ENCODE peak calls at places on chromosome 6, in nine cellular contexts. One of them, this sample, is unnamed.
A peak's percentile ranks its signal among the peaks of the same experiment; 100 is the strongest.

GRCh38 chr6:123838612-123839279 is 35.1 kb downstream of the NKAIN2 start:
- DNase-seq in cardiac fibroblast: no peak
- DNase-seq in left ventricle myocardium inferior: no peak
- DNase-seq in astrocyte of the spinal cord: no peak
- DNase-seq in EL: no peak
- DNase-seq in NCI-H69: peak; percentile 94
- DNase-seq in A172: no peak
- DNase-seq in fibroblast of the aortic adventitia: no peak
- DNase-seq in NCI-H748 treated with DMSO at 0.1 percent for 48 hours: peak; percentile 82
- DNase-seq in this sample: no peak

GRCh38 chr6:108627692-108628565 is 67.2 kb downstream of the FOXO3 start:
- DNase-seq in astrocyte of the spinal cord: peak; percentile 71
- DNase-seq in EL: peak; percentile 68
- DNase-seq in cardiac fibroblast: peak; percentile 50
- DNase-seq in left ventricle myocardium inferior: no peak
- DNase-seq in NCI-H748 treated with DMSO at 0.1 percent for 48 hours: no peak
- DNase-seq in A172: no peak
- DNase-seq in fibroblast of the aortic adventitia: peak; percentile 28
- DNase-seq in NCI-H69: peak; percentile 78
- DNase-seq in this sample: no peak

GRCh38 chr6:111664565-111665039 is 58.9 kb upstream of the TRAF3IP2 start:
- DNase-seq in NCI-H748 treated with DMSO at 0.1 percent for 48 hours: no peak
- DNase-seq in EL: no peak
- DNase-seq in left ventricle myocardium inferior: no peak
- DNase-seq in astrocyte of the spinal cord: no peak
- DNase-seq in NCI-H69: no peak
- DNase-seq in fibroblast of the aortic adventitia: peak; percentile 61
- DNase-seq in cardiac fibroblast: no peak
- DNase-seq in A172: no peak
- DNase-seq in this sample: no peak

GRCh38 chr6:167744681-167745659 is 81.7 kb upstream of the AFDN start:
- DNase-seq in NCI-H69: no peak
- DNase-seq in left ventricle myocardium inferior: no peak
- DNase-seq in NCI-H748 treated with DMSO at 0.1 percent for 48 hours: no peak
- DNase-seq in cardiac fibroblast: no peak
- DNase-seq in A172: no peak
- DNase-seq in fibroblast of the aortic adventitia: no peak
- DNase-seq in astrocyte of the spinal cord: no peak
- DNase-seq in EL: no peak
- DNase-seq in this sample: no peak

GRCh38 chr6:168156742-168157265 is 77.8 kb upstream of the FRMD1 start:
- DNase-seq in EL: no peak
- DNase-seq in A172: no peak
- DNase-seq in astrocyte of the spinal cord: no peak
- DNase-seq in fibroblast of the aortic adventitia: peak; percentile 4
- DNase-seq in left ventricle myocardium inferior: no peak
- DNase-seq in cardiac fibroblast: no peak
- DNase-seq in NCI-H69: no peak
- DNase-seq in NCI-H748 treated with DMSO at 0.1 percent for 48 hours: no peak
- DNase-seq in this sample: no peak

GRCh38 chr6:82277686-82278085 is 30.1 kb upstream of the IBTK start:
- DNase-seq in astrocyte of the spinal cord: no peak
- DNase-seq in left ventricle myocardium inferior: no peak
- DNase-seq in fibroblast of the aortic adventitia: peak; percentile 11
- DNase-seq in cardiac fibroblast: no peak
- DNase-seq in NCI-H748 treated with DMSO at 0.1 percent for 48 hours: no peak
- DNase-seq in EL: no peak
- DNase-seq in NCI-H69: no peak
- DNase-seq in A172: no peak
- DNase-seq in this sample: no peak

GRCh38 chr6:137277971-137278602 is 58.9 kb upstream of the IFNGR1 start:
- DNase-seq in EL: peak; percentile 92
- DNase-seq in astrocyte of the spinal cord: peak; percentile 65
- DNase-seq in NCI-H69: peak; percentile 59
- DNase-seq in A172: peak; percentile 73
- DNase-seq in left ventricle myocardium inferior: no peak
- DNase-seq in NCI-H748 treated with DMSO at 0.1 percent for 48 hours: no peak
- DNase-seq in cardiac fibroblast: peak; percentile 45
- DNase-seq in fibroblast of the aortic adventitia: peak; percentile 62
- DNase-seq in this sample: no peak

GRCh38 chr6:11732036-11732545 is 46.5 kb downstream of the ADTRP start:
- DNase-seq in astrocyte of the spinal cord: peak; percentile 68
- DNase-seq in left ventricle myocardium inferior: peak; percentile 51
- DNase-seq in NCI-H748 treated with DMSO at 0.1 percent for 48 hours: no peak
- DNase-seq in cardiac fibroblast: peak; percentile 67
- DNase-seq in A172: no peak
- DNase-seq in EL: peak; percentile 23
- DNase-seq in fibroblast of the aortic adventitia: peak; percentile 93
- DNase-seq in NCI-H69: no peak
- DNase-seq in this sample: peak; percentile 85

GRCh38 chr6:137868721-137869631 is 1.9 kb downstream of the TNFAIP3 start:
- DNase-seq in EL: no peak
- DNase-seq in left ventricle myocardium inferior: no peak
- DNase-seq in fibroblast of the aortic adventitia: no peak
- DNase-seq in astrocyte of the spinal cord: no peak
- DNase-seq in A172: no peak
- DNase-seq in cardiac fibroblast: no peak
- DNase-seq in NCI-H69: no peak
- DNase-seq in NCI-H748 treated with DMSO at 0.1 percent for 48 hours: no peak
- DNase-seq in this sample: no peak

GRCh38 chr6:74087898-74088297 is 391.9 kb downstream of the CD109 start:
- DNase-seq in left ventricle myocardium inferior: no peak
- DNase-seq in cardiac fibroblast: peak; percentile 35
- DNase-seq in astrocyte of the spinal cord: peak; percentile 31
- DNase-seq in EL: no peak
- DNase-seq in A172: no peak
- DNase-seq in NCI-H748 treated with DMSO at 0.1 percent for 48 hours: no peak
- DNase-seq in NCI-H69: no peak
- DNase-seq in fibroblast of the aortic adventitia: peak; percentile 44
- DNase-seq in this sample: no peak

GRCh38 chr6:3366596-3367413 is 90.0 kb downstream of the SLC22A23 start:
- DNase-seq in NCI-H748 treated with DMSO at 0.1 percent for 48 hours: no peak
- DNase-seq in astrocyte of the spinal cord: no peak
- DNase-seq in NCI-H69: peak; percentile 81
- DNase-seq in A172: no peak
- DNase-seq in left ventricle myocardium inferior: no peak
- DNase-seq in EL: no peak
- DNase-seq in cardiac fibroblast: no peak
- DNase-seq in fibroblast of the aortic adventitia: no peak
- DNase-seq in this sample: no peak

GRCh38 chr6:130949553-130949952 is 113.5 kb downstream of the EPB41L2 start:
- DNase-seq in astrocyte of the spinal cord: no peak
- DNase-seq in NCI-H69: no peak
- DNase-seq in EL: no peak
- DNase-seq in cardiac fibroblast: no peak
- DNase-seq in NCI-H748 treated with DMSO at 0.1 percent for 48 hours: no peak
- DNase-seq in A172: no peak
- DNase-seq in fibroblast of the aortic adventitia: no peak
- DNase-seq in left ventricle myocardium inferior: no peak
- DNase-seq in this sample: no peak

GRCh38 chr6:13249817-13250216 is 78.5 kb downstream of the TBC1D7 start:
- DNase-seq in A172: no peak
- DNase-seq in NCI-H69: no peak
- DNase-seq in EL: no peak
- DNase-seq in NCI-H748 treated with DMSO at 0.1 percent for 48 hours: no peak
- DNase-seq in left ventricle myocardium inferior: no peak
- DNase-seq in fibroblast of the aortic adventitia: no peak
- DNase-seq in cardiac fibroblast: no peak
- DNase-seq in astrocyte of the spinal cord: no peak
- DNase-seq in this sample: no peak

GRCh38 chr6:68732423-68732822 is 97.3 kb downstream of the ADGRB3 start:
- DNase-seq in NCI-H748 treated with DMSO at 0.1 percent for 48 hours: no peak
- DNase-seq in NCI-H69: no peak
- DNase-seq in cardiac fibroblast: no peak
- DNase-seq in astrocyte of the spinal cord: no peak
- DNase-seq in fibroblast of the aortic adventitia: no peak
- DNase-seq in EL: no peak
- DNase-seq in left ventricle myocardium inferior: no peak
- DNase-seq in A172: no peak
- DNase-seq in this sample: no peak

GRCh38 chr6:166853371-166854325 is 102.7 kb downstream of the RNASET2 start:
- DNase-seq in NCI-H748 treated with DMSO at 0.1 percent for 48 hours: no peak
- DNase-seq in EL: no peak
- DNase-seq in A172: no peak
- DNase-seq in astrocyte of the spinal cord: no peak
- DNase-seq in cardiac fibroblast: no peak
- DNase-seq in NCI-H69: peak; percentile 3
- DNase-seq in fibroblast of the aortic adventitia: no peak
- DNase-seq in left ventricle myocardium inferior: no peak
- DNase-seq in this sample: no peak

GRCh38 chr6:98639236-98639635 is 195.1 kb upstream of the POU3F2 start:
- DNase-seq in A172: no peak
- DNase-seq in EL: no peak
- DNase-seq in NCI-H69: no peak
- DNase-seq in left ventricle myocardium inferior: no peak
- DNase-seq in cardiac fibroblast: no peak
- DNase-seq in fibroblast of the aortic adventitia: no peak
- DNase-seq in NCI-H748 treated with DMSO at 0.1 percent for 48 hours: no peak
- DNase-seq in astrocyte of the spinal cord: no peak
- DNase-seq in this sample: no peak

GRCh38 chr6:41522780-41523548 is 23.2 kb upstream of the FOXP4 start:
- DNase-seq in NCI-H748 treated with DMSO at 0.1 percent for 48 hours: no peak
- DNase-seq in left ventricle myocardium inferior: no peak
- DNase-seq in astrocyte of the spinal cord: no peak
- DNase-seq in NCI-H69: peak; percentile 92
- DNase-seq in cardiac fibroblast: no peak
- DNase-seq in EL: no peak
- DNase-seq in fibroblast of the aortic adventitia: no peak
- DNase-seq in A172: no peak
- DNase-seq in this sample: no peak

GRCh38 chr6:2505624-2506023 is 245.1 kb downstream of the MYLK4 start:
- DNase-seq in A172: no peak
- DNase-seq in astrocyte of the spinal cord: no peak
- DNase-seq in fibroblast of the aortic adventitia: no peak
- DNase-seq in left ventricle myocardium inferior: no peak
- DNase-seq in NCI-H69: peak; percentile 31
- DNase-seq in cardiac fibroblast: no peak
- DNase-seq in NCI-H748 treated with DMSO at 0.1 percent for 48 hours: peak; percentile 38
- DNase-seq in EL: no peak
- DNase-seq in this sample: no peak

GRCh38 chr6:134477991-134478635 is 160.2 kb upstream of the SGK1 start:
- DNase-seq in EL: no peak
- DNase-seq in cardiac fibroblast: no peak
- DNase-seq in left ventricle myocardium inferior: no peak
- DNase-seq in A172: no peak
- DNase-seq in NCI-H69: no peak
- DNase-seq in astrocyte of the spinal cord: peak; percentile 66
- DNase-seq in NCI-H748 treated with DMSO at 0.1 percent for 48 hours: no peak
- DNase-seq in fibroblast of the aortic adventitia: peak; percentile 68
- DNase-seq in this sample: no peak

GRCh38 chr6:149897015-149897697 is 757 bp downstream of the RAET1E start:
- DNase-seq in astrocyte of the spinal cord: peak; percentile 88
- DNase-seq in NCI-H748 treated with DMSO at 0.1 percent for 48 hours: no peak
- DNase-seq in fibroblast of the aortic adventitia: peak; percentile 98
- DNase-seq in left ventricle myocardium inferior: peak; percentile 83
- DNase-seq in EL: peak; percentile 93
- DNase-seq in NCI-H69: no peak
- DNase-seq in A172: peak; percentile 85
- DNase-seq in cardiac fibroblast: peak; percentile 96
- DNase-seq in this sample: peak; percentile 87

GRCh38 chr6:30067460-30068139 is 602 bp downstream of the PPP1R11 start:
- DNase-seq in NCI-H748 treated with DMSO at 0.1 percent for 48 hours: peak; percentile 91
- DNase-seq in left ventricle myocardium inferior: no peak
- DNase-seq in A172: no peak
- DNase-seq in fibroblast of the aortic adventitia: no peak
- DNase-seq in cardiac fibroblast: no peak
- DNase-seq in astrocyte of the spinal cord: no peak
- DNase-seq in EL: no peak
- DNase-seq in NCI-H69: no peak
- DNase-seq in this sample: peak; percentile 91

GRCh38 chr6:153085239-153085638 is 45.8 kb downstream of the RGS17 start:
- DNase-seq in left ventricle myocardium inferior: no peak
- DNase-seq in NCI-H748 treated with DMSO at 0.1 percent for 48 hours: no peak
- DNase-seq in astrocyte of the spinal cord: no peak
- DNase-seq in EL: no peak
- DNase-seq in cardiac fibroblast: peak; percentile 52
- DNase-seq in fibroblast of the aortic adventitia: no peak
- DNase-seq in NCI-H69: no peak
- DNase-seq in A172: no peak
- DNase-seq in this sample: no peak

This sample was measured in Right ventricle myocardium inferior.